ENCODE peak calls at places on chromosomes 6 and 20, in five cellular contexts. One of them, this sample, is unnamed.

GRCh38 chr6:116888732-116889360 is 11.8 kb downstream of the RFX6 start:
- DNase-seq in vagina: no peak
- DNase-seq in SK-N-SH: no peak
- DNase-seq in IMR-90: no peak
- DNase-seq in pancreas: no peak
- DNase-seq in this sample: no peak

GRCh38 chr6:18412644-18413043 is 25.5 kb downstream of the RNF144B start:
- DNase-seq in vagina: no peak
- DNase-seq in SK-N-SH: no peak
- DNase-seq in IMR-90: peak; percentile 77
- DNase-seq in pancreas: no peak
- DNase-seq in this sample: no peak

GRCh38 chr6:31721351-31722020 is at the start of gene LY6G6C:
- DNase-seq in vagina: no peak
- DNase-seq in SK-N-SH: no peak
- DNase-seq in IMR-90: no peak
- DNase-seq in pancreas: no peak
- DNase-seq in this sample: no peak

GRCh38 chr6:106318851-106319250 is 6.7 kb downstream of the ATG5 start:
- DNase-seq in vagina: no peak
- DNase-seq in SK-N-SH: no peak
- DNase-seq in IMR-90: no peak
- DNase-seq in pancreas: no peak
- DNase-seq in this sample: no peak

GRCh38 chr6:122394016-122394415 is 5.4 kb upstream of the HSF2 start:
- DNase-seq in vagina: no peak
- DNase-seq in SK-N-SH: no peak
- DNase-seq in IMR-90: no peak
- DNase-seq in pancreas: no peak
- DNase-seq in this sample: no peak

GRCh38 chr6:157385482-157385881 is 4.5 kb downstream of the ZDHHC14 start:
- DNase-seq in vagina: no peak
- DNase-seq in SK-N-SH: no peak
- DNase-seq in IMR-90: no peak
- DNase-seq in pancreas: no peak
- DNase-seq in this sample: no peak

GRCh38 chr6:40509716-40510260 is 77.4 kb downstream of the LRFN2 start:
- DNase-seq in vagina: no peak
- DNase-seq in SK-N-SH: no peak
- DNase-seq in IMR-90: no peak
- DNase-seq in pancreas: no peak
- DNase-seq in this sample: no peak

GRCh38 chr6:99282479-99283062 is 66.9 kb downstream of the FAXC start:
- DNase-seq in vagina: no peak
- DNase-seq in SK-N-SH: peak; percentile 33
- DNase-seq in IMR-90: peak; percentile 30
- DNase-seq in pancreas: no peak
- DNase-seq in this sample: no peak

GRCh38 chr20:32966881-32967781 is 37.1 kb downstream of the SUN5 start:
- DNase-seq in vagina: peak; percentile 74
- DNase-seq in SK-N-SH: peak; percentile 8
- DNase-seq in IMR-90: no peak
- DNase-seq in pancreas: peak; percentile 4
- DNase-seq in this sample: peak; percentile 34

GRCh38 chr6:65259080-65259479 is 447.9 kb downstream of the EYS start:
- DNase-seq in vagina: no peak
- DNase-seq in SK-N-SH: no peak
- DNase-seq in IMR-90: peak; percentile 27
- DNase-seq in pancreas: no peak
- DNase-seq in this sample: no peak

GRCh38 chr20:17315491-17316231 is 88.8 kb downstream of the PCSK2 start:
- DNase-seq in vagina: no peak
- DNase-seq in SK-N-SH: no peak
- DNase-seq in IMR-90: no peak
- DNase-seq in pancreas: peak; percentile 13
- DNase-seq in this sample: no peak

GRCh38 chr6:33312361-33313104 is 1.3 kb downstream of the TAPBP start:
- DNase-seq in vagina: peak; percentile 92
- DNase-seq in SK-N-SH: peak; percentile 75
- DNase-seq in IMR-90: peak; percentile 64
- DNase-seq in pancreas: peak; percentile 78
- DNase-seq in this sample: peak; percentile 78

GRCh38 chr6:30158475-30159025 is 2.5 kb downstream of the TRIM10 start:
- DNase-seq in vagina: no peak
- DNase-seq in SK-N-SH: no peak
- DNase-seq in IMR-90: no peak
- DNase-seq in pancreas: no peak
- DNase-seq in this sample: no peak

GRCh38 chr20:36399147-36399968 is 93.2 kb downstream of the DLGAP4 start:
- DNase-seq in vagina: no peak
- DNase-seq in SK-N-SH: peak; percentile 81
- DNase-seq in IMR-90: peak; percentile 11
- DNase-seq in pancreas: peak; percentile 25
- DNase-seq in this sample: no peak

GRCh38 chr20:33719277-33719988 is 677 bp downstream of the PXMP4 start:
- DNase-seq in vagina: no peak
- DNase-seq in SK-N-SH: no peak
- DNase-seq in IMR-90: no peak
- DNase-seq in pancreas: peak; percentile 21
- DNase-seq in this sample: no peak

GRCh38 chr6:90144396-90144795 is 152.2 kb downstream of the BACH2 start:
- DNase-seq in vagina: no peak
- DNase-seq in SK-N-SH: no peak
- DNase-seq in IMR-90: no peak
- DNase-seq in pancreas: no peak
- DNase-seq in this sample: no peak

GRCh38 chr6:134868812-134869211 is 81.1 kb downstream of the ALDH8A1 start:
- DNase-seq in vagina: no peak
- DNase-seq in SK-N-SH: no peak
- DNase-seq in IMR-90: no peak
- DNase-seq in pancreas: no peak
- DNase-seq in this sample: no peak

GRCh38 chr20:791056-791455 is 22.8 kb upstream of the SLC52A3 start:
- DNase-seq in vagina: no peak
- DNase-seq in SK-N-SH: no peak
- DNase-seq in IMR-90: no peak
- DNase-seq in pancreas: no peak
- DNase-seq in this sample: no peak

GRCh38 chr6:166952122-166952521 is 4.2 kb downstream of the RNASET2 start:
- DNase-seq in vagina: no peak
- DNase-seq in SK-N-SH: no peak
- DNase-seq in IMR-90: no peak
- DNase-seq in pancreas: no peak
- DNase-seq in this sample: no peak

GRCh38 chr6:166954118-166954713 is 2.1 kb downstream of the RNASET2 start:
- DNase-seq in vagina: no peak
- DNase-seq in SK-N-SH: no peak
- DNase-seq in IMR-90: no peak
- DNase-seq in pancreas: no peak
- DNase-seq in this sample: no peak

GRCh38 chr6:166950443-166950821 is 5.9 kb downstream of the RNASET2 start:
- DNase-seq in vagina: no peak
- DNase-seq in SK-N-SH: no peak
- DNase-seq in IMR-90: no peak
- DNase-seq in pancreas: no peak
- DNase-seq in this sample: no peak

GRCh38 chr6:166951670-166952060 is 4.7 kb downstream of the RNASET2 start:
- DNase-seq in vagina: no peak
- DNase-seq in SK-N-SH: no peak
- DNase-seq in IMR-90: no peak
- DNase-seq in pancreas: no peak
- DNase-seq in this sample: no peak

DNA sequence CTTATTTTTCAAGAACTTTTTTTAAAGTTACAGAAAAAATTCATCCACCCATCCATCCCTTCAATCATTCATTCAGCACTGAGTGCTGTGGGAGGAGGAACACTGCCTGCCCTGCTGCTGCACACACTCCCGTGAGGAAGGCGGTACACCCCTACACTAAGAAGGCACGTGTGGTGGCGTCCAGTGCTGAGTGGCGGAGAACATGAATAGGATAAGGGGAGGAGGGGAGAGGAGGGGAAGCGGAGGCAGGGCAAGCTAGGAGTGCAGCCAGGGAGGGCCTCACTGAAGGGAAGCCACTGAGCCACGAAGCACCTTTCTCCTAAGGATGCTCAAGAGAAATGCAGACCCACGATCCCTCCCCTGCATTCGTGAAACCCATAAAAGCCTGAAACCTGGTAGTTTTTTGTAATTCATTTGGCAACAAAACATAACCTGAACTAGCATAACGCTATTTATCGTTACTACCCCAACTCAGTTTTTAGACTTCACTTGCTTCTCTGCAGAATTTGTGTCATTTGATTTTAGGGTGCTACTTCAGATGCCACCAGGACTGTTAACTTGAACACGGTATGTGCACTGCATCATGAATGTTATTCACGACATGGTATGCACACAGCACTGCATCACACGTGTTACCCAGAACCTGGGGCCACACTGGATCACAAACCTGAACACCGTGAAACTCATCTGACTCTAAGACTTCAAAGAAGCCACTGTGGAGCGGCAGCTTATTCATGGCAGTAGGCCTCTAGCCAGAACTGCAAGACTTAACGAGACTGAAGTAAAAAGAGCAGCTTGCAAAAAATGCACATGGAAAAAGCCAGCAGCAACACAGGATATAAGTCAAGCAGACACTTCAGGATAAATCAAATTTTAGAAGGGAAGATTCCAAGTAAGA is 3.5 kb downstream of the RNASET2 start:
- DNase-seq in vagina: no peak
- DNase-seq in SK-N-SH: no peak
- DNase-seq in IMR-90: no peak
- DNase-seq in pancreas: no peak
- DNase-seq in this sample: no peak
- H3K27ac ChIP-seq in vagina: no peak overlapping the region
- H3K27ac ChIP-seq in SK-N-SH: no peak overlapping the region
- H3K27ac ChIP-seq in IMR-90: no peak overlapping the region
- H3K27ac ChIP-seq in pancreas: no peak overlapping the region
- H3K27ac ChIP-seq in this sample: no peak overlapping the region

DNA sequence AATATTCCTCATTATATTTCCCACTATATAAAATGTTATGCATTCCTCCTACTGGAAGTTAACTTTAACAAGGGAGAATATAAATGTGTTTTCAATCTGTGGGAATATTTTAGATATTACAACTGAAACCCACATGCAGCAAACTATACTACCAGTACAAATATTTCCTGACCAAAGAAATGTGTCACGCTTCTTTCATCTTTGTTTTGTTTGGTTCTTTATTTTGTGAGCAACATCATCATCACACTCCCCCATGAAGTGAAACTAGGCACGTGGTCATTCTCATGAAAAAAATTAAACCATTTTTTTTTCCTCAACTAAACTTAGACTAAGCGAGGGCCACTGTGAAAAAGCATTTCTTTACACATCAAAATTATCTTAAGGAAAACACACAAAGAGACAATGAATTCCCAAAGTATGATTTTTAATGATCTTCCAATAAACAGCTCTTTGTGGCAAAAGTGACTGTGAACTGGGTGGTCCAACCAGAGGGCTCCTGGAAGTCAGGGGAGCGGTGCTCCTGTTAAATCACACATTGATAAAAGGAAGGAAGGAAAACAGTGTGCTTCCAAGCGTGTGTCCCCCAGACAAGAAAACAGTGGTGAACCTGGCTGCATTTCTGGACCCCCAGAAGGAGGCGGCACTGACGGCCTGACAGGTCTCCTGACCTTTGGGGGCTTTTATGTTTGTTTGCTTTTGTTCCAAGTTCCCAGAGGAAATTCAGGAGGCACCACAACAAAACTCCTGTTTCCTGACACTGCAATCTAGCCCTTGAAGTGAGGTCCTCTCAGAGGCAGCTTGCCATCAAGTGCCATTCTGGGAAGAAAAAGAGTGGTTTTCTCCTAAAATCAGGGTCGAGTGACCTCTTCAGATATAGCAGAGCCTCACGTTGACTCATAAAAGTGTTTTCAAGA is 166.8 kb upstream of the FOXQ1 start:
- DNase-seq in vagina: no peak
- DNase-seq in SK-N-SH: no peak
- DNase-seq in IMR-90: peak; percentile 76
- DNase-seq in pancreas: no peak
- DNase-seq in this sample: no peak
- H3K27ac ChIP-seq in vagina: no peak overlapping the region
- H3K27ac ChIP-seq in SK-N-SH: no peak overlapping the region
- H3K27ac ChIP-seq in IMR-90: peak overlapping the region; percentile 22
- H3K27ac ChIP-seq in pancreas: no peak overlapping the region
- H3K27ac ChIP-seq in this sample: no peak overlapping the region

DNA sequence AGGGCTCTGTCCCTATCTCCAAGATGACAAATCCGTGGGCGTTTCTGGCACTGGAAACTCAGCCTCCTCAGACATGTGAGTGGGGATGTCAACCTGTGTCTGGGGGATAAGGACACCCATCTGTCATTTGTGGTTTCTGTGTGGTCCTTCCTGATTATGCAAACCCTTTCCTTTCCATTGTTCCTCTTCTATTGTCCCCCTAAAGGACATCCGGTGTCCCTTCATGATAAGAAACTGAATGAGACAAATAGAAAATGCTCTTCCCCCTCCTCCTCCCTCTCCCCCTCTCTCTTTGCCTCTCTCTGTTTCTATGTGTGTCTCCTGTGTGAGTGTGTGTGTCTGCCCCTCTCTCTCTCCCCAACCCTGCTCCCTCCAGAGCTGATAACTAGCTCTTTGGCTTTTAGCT is 11.5 kb upstream of the GLP1R start:
- DNase-seq in vagina: no peak
- DNase-seq in SK-N-SH: no peak
- DNase-seq in IMR-90: no peak
- DNase-seq in pancreas: no peak
- DNase-seq in this sample: no peak
- H3K27ac ChIP-seq in vagina: no peak overlapping the region
- H3K27ac ChIP-seq in SK-N-SH: no peak overlapping the region
- H3K27ac ChIP-seq in IMR-90: no peak overlapping the region
- H3K27ac ChIP-seq in pancreas: no peak overlapping the region
- H3K27ac ChIP-seq in this sample: no peak overlapping the region

DNA sequence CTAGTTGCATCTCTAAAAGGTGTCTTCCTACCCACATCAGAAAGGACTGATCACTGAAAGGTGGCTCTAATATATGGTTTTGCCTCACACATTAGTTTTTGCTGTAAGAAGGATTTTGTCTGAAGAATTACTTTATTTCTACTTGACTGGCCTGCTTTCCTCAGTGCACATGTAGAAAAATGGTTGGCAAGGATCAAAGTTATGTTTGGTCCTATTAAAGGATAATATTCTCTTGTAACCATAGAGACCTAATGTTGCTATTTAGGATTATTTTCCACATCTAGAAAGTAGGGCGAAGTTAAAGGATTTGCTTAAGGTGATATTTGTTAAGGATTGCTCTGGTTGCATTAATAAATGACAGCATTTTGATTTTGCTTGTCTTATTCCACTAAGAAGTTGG is 40.7 kb downstream of the PHACTR2 start:
- DNase-seq in vagina: no peak
- DNase-seq in SK-N-SH: no peak
- DNase-seq in IMR-90: no peak
- DNase-seq in pancreas: no peak
- DNase-seq in this sample: no peak
- H3K27ac ChIP-seq in vagina: no peak overlapping the region
- H3K27ac ChIP-seq in SK-N-SH: no peak overlapping the region
- H3K27ac ChIP-seq in IMR-90: no peak overlapping the region
- H3K27ac ChIP-seq in pancreas: no peak overlapping the region
- H3K27ac ChIP-seq in this sample: no peak overlapping the region